ENCODE peak calls at places on chromosomes 16 and 17, in ten cellular contexts. One of them, this sample, is unnamed. For H3K4me1 and H3K27me3, the result is how much of the 10 kb centered on the place peaks cover.

GRCh38 chr16:57071840-57072541 is 20.4 kb upstream of the CPNE2 start:
- DNase-seq in tibial nerve: no peak
- DNase-seq in ovary: no peak
- DNase-seq in naive thymus-derived CD4-positive, alpha-beta T cell: no peak
- DNase-seq in PC-3: peak
- DNase-seq in lower lobe of right lung: no peak
- DNase-seq in upper lobe of left lung: no peak
- DNase-seq in stomach: no peak
- DNase-seq in fibroblast of lung: peak
- DNase-seq in HepG2: no peak
- DNase-seq in this sample: no peak

GRCh38 chr17:5759501-5759925 is 175.2 kb upstream of the NLRP1 start:
- DNase-seq in tibial nerve: no peak
- DNase-seq in ovary: no peak
- DNase-seq in naive thymus-derived CD4-positive, alpha-beta T cell: no peak
- DNase-seq in PC-3: no peak
- DNase-seq in lower lobe of right lung: no peak
- DNase-seq in upper lobe of left lung: no peak
- DNase-seq in stomach: no peak
- DNase-seq in fibroblast of lung: no peak
- DNase-seq in HepG2: no peak
- DNase-seq in this sample: no peak

GRCh38 chr17:77475012-77475976 is 334.5 kb downstream of the SEC14L1 start:
- DNase-seq in tibial nerve: no peak
- DNase-seq in ovary: no peak
- DNase-seq in naive thymus-derived CD4-positive, alpha-beta T cell: no peak
- DNase-seq in PC-3: no peak
- DNase-seq in lower lobe of right lung: no peak
- DNase-seq in upper lobe of left lung: peak
- DNase-seq in stomach: no peak
- DNase-seq in fibroblast of lung: peak
- DNase-seq in HepG2: no peak
- DNase-seq in this sample: no peak

GRCh38 chr17:2089021-2089422 is 34.1 kb downstream of the HIC1 start:
- DNase-seq in tibial nerve: no peak
- DNase-seq in ovary: no peak
- DNase-seq in naive thymus-derived CD4-positive, alpha-beta T cell: no peak
- DNase-seq in PC-3: no peak
- DNase-seq in lower lobe of right lung: no peak
- DNase-seq in upper lobe of left lung: no peak
- DNase-seq in stomach: no peak
- DNase-seq in fibroblast of lung: peak
- DNase-seq in HepG2: no peak
- DNase-seq in this sample: no peak

GRCh38 chr17:41360291-41360995 is 9.2 kb downstream of the KRT33B start:
- DNase-seq in tibial nerve: no peak
- DNase-seq in ovary: no peak
- DNase-seq in naive thymus-derived CD4-positive, alpha-beta T cell: no peak
- DNase-seq in PC-3: peak
- DNase-seq in lower lobe of right lung: no peak
- DNase-seq in upper lobe of left lung: no peak
- DNase-seq in stomach: no peak
- DNase-seq in fibroblast of lung: no peak
- DNase-seq in HepG2: no peak
- DNase-seq in this sample: no peak

GRCh38 chr17:80222376-80223141 is 2.3 kb downstream of the SLC26A11 start:
- DNase-seq in tibial nerve: no peak
- DNase-seq in ovary: no peak
- DNase-seq in naive thymus-derived CD4-positive, alpha-beta T cell: no peak
- DNase-seq in PC-3: no peak
- DNase-seq in lower lobe of right lung: no peak
- DNase-seq in upper lobe of left lung: no peak
- DNase-seq in stomach: no peak
- DNase-seq in fibroblast of lung: no peak
- DNase-seq in HepG2: no peak
- DNase-seq in this sample: no peak

GRCh38 chr16:15690296-15690695 is 40.3 kb downstream of the NDE1 start:
- DNase-seq in tibial nerve: no peak
- DNase-seq in ovary: no peak
- DNase-seq in naive thymus-derived CD4-positive, alpha-beta T cell: no peak
- DNase-seq in PC-3: no peak
- DNase-seq in lower lobe of right lung: no peak
- DNase-seq in upper lobe of left lung: no peak
- DNase-seq in stomach: no peak
- DNase-seq in fibroblast of lung: no peak
- DNase-seq in HepG2: no peak
- DNase-seq in this sample: no peak

GRCh38 chr17:78665385-78665951 is 88.3 kb upstream of the DNAH17 start:
- DNase-seq in tibial nerve: no peak
- DNase-seq in ovary: no peak
- DNase-seq in naive thymus-derived CD4-positive, alpha-beta T cell: no peak
- DNase-seq in PC-3: no peak
- DNase-seq in lower lobe of right lung: no peak
- DNase-seq in upper lobe of left lung: no peak
- DNase-seq in stomach: no peak
- DNase-seq in fibroblast of lung: no peak
- DNase-seq in HepG2: no peak
- DNase-seq in this sample: no peak

GRCh38 chr17:81513669-81514484 is 1.3 kb upstream of the ACTG1 start:
- DNase-seq in tibial nerve: peak
- DNase-seq in ovary: peak
- DNase-seq in naive thymus-derived CD4-positive, alpha-beta T cell: peak
- DNase-seq in PC-3: peak
- DNase-seq in lower lobe of right lung: peak
- DNase-seq in upper lobe of left lung: peak
- DNase-seq in stomach: peak
- DNase-seq in fibroblast of lung: peak
- DNase-seq in HepG2: peak
- DNase-seq in this sample: peak

GRCh38 chr17:77505460-77505769 is 364.6 kb downstream of the SEC14L1 start:
- DNase-seq in tibial nerve: no peak
- DNase-seq in ovary: no peak
- DNase-seq in naive thymus-derived CD4-positive, alpha-beta T cell: no peak
- DNase-seq in PC-3: no peak
- DNase-seq in lower lobe of right lung: no peak
- DNase-seq in upper lobe of left lung: no peak
- DNase-seq in stomach: no peak
- DNase-seq in fibroblast of lung: no peak
- DNase-seq in HepG2: no peak
- DNase-seq in this sample: no peak

GRCh38 chr17:43665038-43665386 is 3.3 kb upstream of the MEOX1 start:
- DNase-seq in tibial nerve: no peak
- DNase-seq in ovary: no peak
- DNase-seq in naive thymus-derived CD4-positive, alpha-beta T cell: no peak
- DNase-seq in PC-3: no peak
- DNase-seq in lower lobe of right lung: no peak
- DNase-seq in upper lobe of left lung: no peak
- DNase-seq in stomach: no peak
- DNase-seq in fibroblast of lung: no peak
- DNase-seq in HepG2: no peak
- DNase-seq in this sample: no peak

GRCh38 chr17:42548070-42548837 is 4.5 kb upstream of the HSD17B1 start:
- DNase-seq in tibial nerve: no peak
- DNase-seq in ovary: peak
- DNase-seq in naive thymus-derived CD4-positive, alpha-beta T cell: peak
- DNase-seq in PC-3: peak
- DNase-seq in lower lobe of right lung: peak
- DNase-seq in upper lobe of left lung: peak
- DNase-seq in stomach: peak
- DNase-seq in fibroblast of lung: no peak
- DNase-seq in HepG2: no peak
- DNase-seq in this sample: no peak

GRCh38 chr16:52592216-52592592 is 45.3 kb upstream of the TOX3 start:
- DNase-seq in tibial nerve: no peak
- DNase-seq in ovary: no peak
- DNase-seq in naive thymus-derived CD4-positive, alpha-beta T cell: no peak
- DNase-seq in PC-3: no peak
- DNase-seq in lower lobe of right lung: no peak
- DNase-seq in upper lobe of left lung: no peak
- DNase-seq in stomach: no peak
- DNase-seq in fibroblast of lung: no peak
- DNase-seq in HepG2: no peak
- DNase-seq in this sample: no peak

GRCh38 chr17:45300060-45300751 is 16.6 kb downstream of the MAP3K14 start:
- DNase-seq in tibial nerve: no peak
- DNase-seq in ovary: no peak
- DNase-seq in naive thymus-derived CD4-positive, alpha-beta T cell: no peak
- DNase-seq in PC-3: no peak
- DNase-seq in lower lobe of right lung: no peak
- DNase-seq in upper lobe of left lung: no peak
- DNase-seq in stomach: no peak
- DNase-seq in fibroblast of lung: no peak
- DNase-seq in HepG2: no peak
- DNase-seq in this sample: no peak

GRCh38 chr17:77690271-77691161 is 268.0 kb upstream of the TNRC6C start:
- DNase-seq in tibial nerve: no peak
- DNase-seq in ovary: no peak
- DNase-seq in naive thymus-derived CD4-positive, alpha-beta T cell: peak
- DNase-seq in PC-3: peak
- DNase-seq in lower lobe of right lung: no peak
- DNase-seq in upper lobe of left lung: no peak
- DNase-seq in stomach: no peak
- DNase-seq in fibroblast of lung: no peak
- DNase-seq in HepG2: no peak
- DNase-seq in this sample: no peak

GRCh38 chr16:90015586-90016338 is 3.5 kb downstream of the DBNDD1 start:
- DNase-seq in tibial nerve: no peak
- DNase-seq in ovary: no peak
- DNase-seq in naive thymus-derived CD4-positive, alpha-beta T cell: no peak
- DNase-seq in PC-3: no peak
- DNase-seq in lower lobe of right lung: no peak
- DNase-seq in upper lobe of left lung: no peak
- DNase-seq in stomach: no peak
- DNase-seq in fibroblast of lung: no peak
- DNase-seq in HepG2: no peak
- DNase-seq in this sample: no peak

GRCh38 chr17:67108411-67108810 is 64.1 kb downstream of the CACNG1 start:
- DNase-seq in tibial nerve: no peak
- DNase-seq in ovary: no peak
- DNase-seq in naive thymus-derived CD4-positive, alpha-beta T cell: no peak
- DNase-seq in PC-3: no peak
- DNase-seq in lower lobe of right lung: no peak
- DNase-seq in upper lobe of left lung: no peak
- DNase-seq in stomach: no peak
- DNase-seq in fibroblast of lung: no peak
- DNase-seq in HepG2: no peak
- DNase-seq in this sample: no peak
- H3K27ac ChIP-seq in tibial nerve: no peak
- H3K27ac ChIP-seq in ovary: no peak
- H3K27ac ChIP-seq in naive thymus-derived CD4-positive, alpha-beta T cell: no peak
- H3K27ac ChIP-seq in PC-3: no peak
- H3K27ac ChIP-seq in lower lobe of right lung: no peak
- H3K27ac ChIP-seq in upper lobe of left lung: no peak
- H3K27ac ChIP-seq in stomach: no peak
- H3K27ac ChIP-seq in fibroblast of lung: no peak
- H3K27ac ChIP-seq in HepG2: no peak
- H3K27ac ChIP-seq in this sample: no peak

GRCh38 chr16:5031601-5032000 is 2.1 kb downstream of the NAGPA start:
- DNase-seq in tibial nerve: no peak
- DNase-seq in ovary: no peak
- DNase-seq in naive thymus-derived CD4-positive, alpha-beta T cell: no peak
- DNase-seq in PC-3: no peak
- DNase-seq in lower lobe of right lung: peak
- DNase-seq in upper lobe of left lung: no peak
- DNase-seq in stomach: no peak
- DNase-seq in fibroblast of lung: no peak
- DNase-seq in HepG2: no peak
- DNase-seq in this sample: no peak

GRCh38 chr16:5034167-5034523 is 410 bp upstream of the NAGPA start:
- DNase-seq in tibial nerve: no peak
- DNase-seq in ovary: no peak
- DNase-seq in naive thymus-derived CD4-positive, alpha-beta T cell: no peak
- DNase-seq in PC-3: no peak
- DNase-seq in lower lobe of right lung: no peak
- DNase-seq in upper lobe of left lung: no peak
- DNase-seq in stomach: no peak
- DNase-seq in fibroblast of lung: no peak
- DNase-seq in HepG2: no peak
- DNase-seq in this sample: no peak

GRCh38 chr16:5035909-5036227 is 2.1 kb upstream of the NAGPA start:
- DNase-seq in tibial nerve: no peak
- DNase-seq in ovary: no peak
- DNase-seq in naive thymus-derived CD4-positive, alpha-beta T cell: no peak
- DNase-seq in PC-3: no peak
- DNase-seq in lower lobe of right lung: no peak
- DNase-seq in upper lobe of left lung: no peak
- DNase-seq in stomach: no peak
- DNase-seq in fibroblast of lung: no peak
- DNase-seq in HepG2: no peak
- DNase-seq in this sample: no peak

GRCh38 chr16:5032748-5033167 is 977 bp downstream of the NAGPA start:
- DNase-seq in tibial nerve: no peak
- DNase-seq in ovary: no peak
- DNase-seq in naive thymus-derived CD4-positive, alpha-beta T cell: no peak
- DNase-seq in PC-3: no peak
- DNase-seq in lower lobe of right lung: no peak
- DNase-seq in upper lobe of left lung: no peak
- DNase-seq in stomach: peak
- DNase-seq in fibroblast of lung: no peak
- DNase-seq in HepG2: peak
- DNase-seq in this sample: no peak

GRCh38 chr16:5033256-5034166 is at the start of gene NAGPA:
- DNase-seq in tibial nerve: peak
- DNase-seq in ovary: peak
- DNase-seq in naive thymus-derived CD4-positive, alpha-beta T cell: peak
- DNase-seq in PC-3: peak
- DNase-seq in lower lobe of right lung: peak
- DNase-seq in upper lobe of left lung: peak
- DNase-seq in stomach: peak
- DNase-seq in fibroblast of lung: peak
- DNase-seq in HepG2: peak
- DNase-seq in this sample: peak
- H3K4me1 ChIP-seq in tibial nerve: under half
- H3K4me1 ChIP-seq in ovary: under half
- H3K4me1 ChIP-seq in naive thymus-derived CD4-positive, alpha-beta T cell: under half
- H3K4me1 ChIP-seq in PC-3: under half
- H3K4me1 ChIP-seq in lower lobe of right lung: under half
- H3K4me1 ChIP-seq in upper lobe of left lung: under half
- H3K4me1 ChIP-seq in stomach: half or more
- H3K4me1 ChIP-seq in fibroblast of lung: under half
- H3K4me1 ChIP-seq in HepG2: half or more
- H3K4me1 ChIP-seq in this sample: under half

GRCh38 chr17:51563961-51564360 is 303.6 kb downstream of the UTP18 start:
- DNase-seq in tibial nerve: no peak
- DNase-seq in ovary: no peak
- DNase-seq in naive thymus-derived CD4-positive, alpha-beta T cell: no peak
- DNase-seq in PC-3: no peak
- DNase-seq in lower lobe of right lung: no peak
- DNase-seq in upper lobe of left lung: no peak
- DNase-seq in stomach: no peak
- DNase-seq in fibroblast of lung: no peak
- DNase-seq in HepG2: no peak
- DNase-seq in this sample: no peak
- H3K27me3 ChIP-seq in tibial nerve: under half
- H3K27me3 ChIP-seq in ovary: under half
- H3K27me3 ChIP-seq in naive thymus-derived CD4-positive, alpha-beta T cell: under half
- H3K27me3 ChIP-seq in PC-3: under half
- H3K27me3 ChIP-seq in lower lobe of right lung: under half
- H3K27me3 ChIP-seq in upper lobe of left lung: under half
- H3K27me3 ChIP-seq in stomach: under half
- H3K27me3 ChIP-seq in fibroblast of lung: under half
- H3K27me3 ChIP-seq in HepG2: under half
- H3K27me3 ChIP-seq in this sample: under half

GRCh38 chr16:84729716-84730320 is 30.0 kb downstream of the USP10 start:
- DNase-seq in tibial nerve: no peak
- DNase-seq in ovary: no peak
- DNase-seq in naive thymus-derived CD4-positive, alpha-beta T cell: no peak
- DNase-seq in PC-3: peak
- DNase-seq in lower lobe of right lung: no peak
- DNase-seq in upper lobe of left lung: no peak
- DNase-seq in stomach: no peak
- DNase-seq in fibroblast of lung: no peak
- DNase-seq in HepG2: no peak
- DNase-seq in this sample: no peak
- H3K27ac ChIP-seq in tibial nerve: peak
- H3K27ac ChIP-seq in ovary: no peak
- H3K27ac ChIP-seq in naive thymus-derived CD4-positive, alpha-beta T cell: no peak
- H3K27ac ChIP-seq in PC-3: peak
- H3K27ac ChIP-seq in lower lobe of right lung: peak
- H3K27ac ChIP-seq in upper lobe of left lung: peak
- H3K27ac ChIP-seq in stomach: peak
- H3K27ac ChIP-seq in fibroblast of lung: peak
- H3K27ac ChIP-seq in HepG2: peak
- H3K27ac ChIP-seq in this sample: peak